ENCODE peak calls at places on chromosome 9, in ten cellular contexts. S is GM03348; P is GM20000; M is ureter; K is T-helper 1 cell; A is substantia nigra; V is activated CD4-positive, alpha-beta memory T cell treated with anti-CD3 and anti-CD28 coated beads, Interleukin-2, amount 10 ng/mL, durations not matched to agents 7 days and 5 days; L is 8988T; N is effector CD4-positive, alpha-beta T cell; R is SK-N-SH. X is an unnamed sample.

GRCh38 chr9:71743884-71744283 is 24.4 kb downstream of the CEMIP2 start:
- DNase-seq in R (no peak), V (no peak), N (no peak), K (no peak), M (no peak), L (no peak), P (no peak), S (no peak), A (no peak), X (no peak)

GRCh38 chr9:8070779-8071444 is 271.3 kb upstream of the DMAC1 start:
- DNase-seq in A (no peak), R (peak; percentile 12), S (no peak), L (no peak), M (no peak), V (no peak), N (no peak), P (no peak), K (no peak), X (no peak)

GRCh38 chr9:135674977-135675376 is 11.9 kb downstream of the LCN9 start:
- DNase-seq in A (no peak), R (no peak), P (no peak), L (no peak), K (no peak), M (no peak), S (no peak), N (no peak), V (no peak), X (no peak)

GRCh38 chr9:78958887-78959286 is 612.9 kb upstream of the TLE4 start:
- DNase-seq in L (no peak), A (no peak), S (no peak), P (no peak), N (no peak), M (no peak), R (no peak), K (no peak), V (no peak), X (no peak)

GRCh38 chr9:14710804-14711203 is 11.7 kb downstream of the CER1 start:
- DNase-seq in P (no peak), A (no peak), R (no peak), N (no peak), S (peak; percentile 9), K (no peak), M (no peak), V (no peak), L (no peak), X (no peak)

GRCh38 chr9:129570450-129571297 is 50.2 kb downstream of the C9orf50 start:
- DNase-seq in A (peak; percentile 50), V (no peak), S (peak; percentile 86), P (no peak), R (no peak), N (no peak), K (no peak), M (no peak), L (no peak), X (no peak)

GRCh38 chr9:137435980-137436760 is 5.0 kb downstream of the ENTPD8 start:
- DNase-seq in R (peak; percentile 65), A (no peak), P (no peak), N (no peak), S (peak; percentile 93), L (peak; percentile 83), K (no peak), V (no peak), M (peak; percentile 83), X (no peak)

GRCh38 chr9:12813960-12814876 is 39.4 kb downstream of the LURAP1L start:
- DNase-seq in P (no peak), M (peak; percentile 68), R (peak; percentile 59), N (no peak), A (peak; percentile 3), V (no peak), L (no peak), S (peak; percentile 77), K (no peak), X (no peak)

GRCh38 chr9:136438909-136439549 is 616 bp downstream of the INPP5E start:
- DNase-seq in L (peak; percentile 67), M (no peak), P (peak; percentile 91), A (no peak), S (peak; percentile 75), K (peak; percentile 40), N (peak; percentile 49), V (peak; percentile 66), R (peak; percentile 82), X (peak; percentile 47)

GRCh38 chr9:137299938-137300337 is 2.1 kb downstream of the NRARP start:
- DNase-seq in V (no peak), M (no peak), K (no peak), A (peak; percentile 61), P (no peak), S (no peak), L (no peak), R (no peak), N (no peak), X (no peak)

GRCh38 chr9:110156902-110157301 is 51.1 kb downstream of the C9orf152 start:
- DNase-seq in M (no peak), L (no peak), R (no peak), K (no peak), A (no peak), N (no peak), V (peak; percentile 67), S (peak; percentile 81), P (peak; percentile 51), X (peak; percentile 46)

GRCh38 chr9:34185778-34186551 is 7.1 kb downstream of the UBAP1 start:
- DNase-seq in K (no peak), R (no peak), P (peak; percentile 54), A (no peak), N (no peak), S (peak; percentile 87), L (no peak), V (no peak), M (peak; percentile 42), X (no peak)

GRCh38 chr9:93612796-93613154 is 36.4 kb downstream of the PHF2 start:
- DNase-seq in A (no peak), N (no peak), K (no peak), P (peak; percentile 35), L (no peak), R (no peak), S (no peak), V (peak; percentile 15), M (no peak), X (no peak)

GRCh38 chr9:137606734-137607138 is 1.2 kb downstream of the ARRDC1 start:
- DNase-seq in R (no peak), M (no peak), V (no peak), L (no peak), A (no peak), N (no peak), S (no peak), P (no peak), K (no peak), X (no peak)

GRCh38 chr9:137973829-137974416 is 96.3 kb downstream of the CACNA1B start:
- DNase-seq in R (no peak), V (no peak), M (no peak), S (no peak), N (no peak), A (no peak), K (no peak), P (no peak), L (no peak), X (no peak)

GRCh38 chr9:121562261-121562780 is 62.7 kb upstream of the GGTA1 start:
- DNase-seq in S (no peak), A (no peak), M (peak; percentile 70), V (no peak), R (no peak), P (no peak), N (no peak), K (no peak), L (no peak), X (no peak)

GRCh38 chr9:29214702-29215248 is 1641.5 kb upstream of the C9orf72 start:
- DNase-seq in K (no peak), S (peak; percentile 1), N (no peak), L (no peak), A (no peak), P (no peak), V (no peak), R (peak; percentile 29), M (no peak), X (no peak)

GRCh38 chr9:131621551-131622321 is 76.4 kb downstream of the PRRT1B start:
- DNase-seq in S (no peak), V (no peak), R (no peak), N (no peak), A (no peak), P (no peak), K (no peak), M (no peak), L (no peak), X (no peak)

GRCh38 chr9:4591123-4591500 is 71.0 kb upstream of the PLPP6 start:
- DNase-seq in R (no peak), A (no peak), M (no peak), P (no peak), S (no peak), L (no peak), N (no peak), K (no peak), V (no peak), X (no peak)

GRCh38 chr9:134487066-134487710 is 154.4 kb upstream of the COL5A1 start:
- DNase-seq in A (no peak), P (no peak), S (no peak), L (no peak), R (no peak), N (no peak), K (no peak), V (no peak), M (no peak), X (no peak)

GRCh38 chr9:135551456-135551855 is 5.5 kb downstream of the OBP2A start:
- DNase-seq in V (no peak), S (no peak), R (no peak), M (no peak), L (no peak), A (no peak), N (no peak), K (no peak), P (no peak), X (no peak)

GRCh38 chr9:106697799-106698591 is 165.0 kb upstream of the ZNF462 start:
- DNase-seq in V (no peak), K (no peak), R (peak; percentile 77), A (peak; percentile 66), P (no peak), L (no peak), M (peak; percentile 51), N (no peak), S (peak; percentile 72), X (no peak)

X was measured in CD8-positive, alpha-beta memory T cell.